ENCODE peak calls at places on chromosomes 11 and 22, in eight cellular contexts. E is mesenchymal stem cell; K is lower lobe of right lung; Q is CD4-positive, alpha-beta memory T cell; Z is upper lobe of right lung; W is Peyer's patch; S is CD8-positive, alpha-beta memory T cell; B is cardiac muscle cell. F is an unnamed sample.

GRCh38 chr11:119168471-119169271 is at the start of gene NLRX1:
- DNase-seq in E (peak; percentile 83), K (peak; percentile 92), Q (peak; percentile 83), Z (peak; percentile 93), W (peak; percentile 89), S (peak; percentile 79), B (peak; percentile 79), F (peak; percentile 88)

GRCh38 chr11:1877211-1878133 is 14.2 kb downstream of the PRR33 start:
- DNase-seq in E (peak; percentile 44), K (peak; percentile 47), Q (peak; percentile 27), Z (peak; percentile 65), W (peak; percentile 57), S (no peak), B (no peak), F (peak; percentile 45)

GRCh38 chr11:130523166-130523565 is 74.7 kb downstream of the ADAMTS15 start:
- DNase-seq in E (no peak), K (no peak), Q (no peak), Z (no peak), W (no peak), S (no peak), B (no peak), F (no peak)

GRCh38 chr22:26648011-26648497 is 9.3 kb upstream of the MIAT start:
- DNase-seq in E (no peak), K (no peak), Q (peak; percentile 63), Z (no peak), W (no peak), S (peak; percentile 44), B (no peak), F (no peak)

GRCh38 chr22:42615092-42615859 is 593 bp upstream of the POLDIP3 start:
- DNase-seq in E (peak; percentile 100), K (peak; percentile 85), Q (peak; percentile 94), Z (peak; percentile 87), W (peak; percentile 80), S (peak; percentile 90), B (peak; percentile 95), F (peak; percentile 92)

GRCh38 chr11:38547464-38547863 is 1949.4 kb upstream of the RAG2 start:
- DNase-seq in E (peak; percentile 4), K (no peak), Q (no peak), Z (no peak), W (no peak), S (no peak), B (no peak), F (no peak)

GRCh38 chr11:73950869-73951710 is at the start of gene DNAJB13:
- DNase-seq in E (peak; percentile 73), K (peak; percentile 64), Q (no peak), Z (no peak), W (no peak), S (no peak), B (peak; percentile 74), F (no peak)

GRCh38 chr22:39900306-39901227 is at the start of gene GRAP2:
- DNase-seq in E (no peak), K (no peak), Q (peak; percentile 91), Z (no peak), W (no peak), S (peak; percentile 88), B (no peak), F (no peak)

GRCh38 chr11:61488651-61489291 is 19.8 kb upstream of the LRRC10B start:
- DNase-seq in E (peak; percentile 40), K (no peak), Q (no peak), Z (no peak), W (peak; percentile 65), S (no peak), B (peak; percentile 42), F (peak; percentile 93)

GRCh38 chr22:27993201-27993635 is 74.2 kb upstream of the PITPNB start:
- DNase-seq in E (no peak), K (peak; percentile 32), Q (no peak), Z (peak; percentile 58), W (peak; percentile 45), S (no peak), B (no peak), F (no peak)

GRCh38 chr11:102347526-102348331 is 715 bp downstream of the BIRC2 start:
- DNase-seq in E (peak; percentile 65), K (no peak), Q (peak; percentile 58), Z (no peak), W (no peak), S (peak; percentile 43), B (peak; percentile 19), F (peak; percentile 76)

GRCh38 chr11:109734602-109735001 is 312.6 kb downstream of the C11orf87 start:
- DNase-seq in E (peak; percentile 32), K (no peak), Q (no peak), Z (no peak), W (no peak), S (no peak), B (no peak), F (no peak)

GRCh38 chr11:118175600-118176399 is 639 bp downstream of the SCN2B start:
- DNase-seq in E (no peak), K (no peak), Q (no peak), Z (no peak), W (no peak), S (no peak), B (no peak), F (no peak)

GRCh38 chr11:12735262-12735661 is 61.0 kb downstream of the TEAD1 start:
- DNase-seq in E (no peak), K (no peak), Q (no peak), Z (no peak), W (no peak), S (no peak), B (no peak), F (no peak)

GRCh38 chr11:44388828-44389645 is 79.1 kb upstream of the ALX4 start:
- DNase-seq in E (no peak), K (no peak), Q (no peak), Z (peak; percentile 18), W (no peak), S (no peak), B (no peak), F (no peak)

GRCh38 chr22:37619991-37620390 is 11.4 kb downstream of the GGA1 start:
- DNase-seq in E (no peak), K (no peak), Q (peak; percentile 22), Z (no peak), W (no peak), S (no peak), B (no peak), F (no peak)

GRCh38 chr11:74015919-74016684 is 7.2 kb upstream of the UCP3 start:
- DNase-seq in E (no peak), K (no peak), Q (no peak), Z (no peak), W (peak; percentile 22), S (no peak), B (no peak), F (no peak)

GRCh38 chr11:86449993-86450629 is 75.4 kb downstream of the CCDC81 start:
- DNase-seq in E (no peak), K (no peak), Q (no peak), Z (no peak), W (no peak), S (no peak), B (no peak), F (no peak)

GRCh38 chr11:130427049-130427388 is 1.4 kb downstream of the ADAMTS8 start:
- DNase-seq in E (no peak), K (no peak), Q (no peak), Z (no peak), W (no peak), S (no peak), B (no peak), F (no peak)

GRCh38 chr22:26587991-26588613 is 1.8 kb downstream of the TPST2 start:
- DNase-seq in E (no peak), K (no peak), Q (no peak), Z (no peak), W (no peak), S (no peak), B (no peak), F (no peak)

GRCh38 chr11:61834278-61835004 is 6.3 kb downstream of the FADS2 start:
- DNase-seq in E (peak; percentile 93), K (no peak), Q (peak; percentile 49), Z (no peak), W (no peak), S (no peak), B (peak; percentile 13), F (peak; percentile 36)

GRCh38 chr11:63670077-63670737 is 969 bp downstream of the ATL3 start:
- DNase-seq in E (peak; percentile 68), K (no peak), Q (no peak), Z (no peak), W (no peak), S (no peak), B (no peak), F (no peak)

GRCh38 chr22:23236440-23237139 is 56.3 kb downstream of the BCR start:
- DNase-seq in E (no peak), K (no peak), Q (no peak), Z (no peak), W (no peak), S (no peak), B (no peak), F (no peak)

GRCh38 chr11:92057849-92058442 is 166.7 kb upstream of the FAT3 start:
- DNase-seq in E (no peak), K (no peak), Q (no peak), Z (no peak), W (no peak), S (no peak), B (no peak), F (no peak)
- H3K9me3 ChIP-seq in E (peaks cover 3% of the 10 kb centered on the region), K (no peaks in the 10 kb centered on the region), Q (no peaks in the 10 kb centered on the region), Z (no peaks in the 10 kb centered on the region), W (no peaks in the 10 kb centered on the region), S (no peaks in the 10 kb centered on the region), B (no peaks in the 10 kb centered on the region), F (no peaks in the 10 kb centered on the region)

GRCh38 chr11:129013737-129014475 is 71.2 kb upstream of the TP53AIP1 start:
- DNase-seq in E (no peak), K (no peak), Q (no peak), Z (no peak), W (no peak), S (no peak), B (no peak), F (peak; percentile 63)
- H3K27ac ChIP-seq in E (no peak overlapping the region), K (no peak overlapping the region), Q (no peak overlapping the region), Z (no peak overlapping the region), W (peak overlapping the region; percentile 47), S (no peak overlapping the region), B (no peak overlapping the region), F (peak overlapping the region; percentile 72)

GRCh38 chr11:134395002-134395401 is 17.0 kb downstream of the B3GAT1 start:
- DNase-seq in E (no peak), K (no peak), Q (no peak), Z (no peak), W (no peak), S (no peak), B (no peak), F (no peak)
- H3K9me3 ChIP-seq in E (no peaks in the 10 kb centered on the region), K (no peaks in the 10 kb centered on the region), Q (no peaks in the 10 kb centered on the region), Z (no peaks in the 10 kb centered on the region), W (no peaks in the 10 kb centered on the region), S (no peaks in the 10 kb centered on the region), B (no peaks in the 10 kb centered on the region), F (no peaks in the 10 kb centered on the region)

GRCh38 chr11:75538150-75538942 is 12.6 kb upstream of the GDPD5 start:
- DNase-seq in E (no peak), K (peak; percentile 12), Q (no peak), Z (no peak), W (no peak), S (no peak), B (no peak), F (no peak)

GRCh38 chr11:75536786-75537629 is 11.3 kb upstream of the GDPD5 start:
- DNase-seq in E (no peak), K (no peak), Q (no peak), Z (no peak), W (no peak), S (no peak), B (no peak), F (no peak)

GRCh38 chr11:75539459-75540022 is 13.8 kb upstream of the GDPD5 start:
- DNase-seq in E (no peak), K (peak; percentile 28), Q (no peak), Z (no peak), W (no peak), S (no peak), B (peak; percentile 71), F (no peak)

GRCh38 chr11:75535039-75535563 is 9.4 kb upstream of the GDPD5 start:
- DNase-seq in E (no peak), K (no peak), Q (no peak), Z (no peak), W (no peak), S (no peak), B (no peak), F (no peak)

GRCh38 chr11:75537740-75538139 is 12.0 kb upstream of the GDPD5 start:
- DNase-seq in E (no peak), K (no peak), Q (no peak), Z (no peak), W (no peak), S (no peak), B (no peak), F (no peak)
- H3K27ac ChIP-seq in E (no peak overlapping the region), K (no peak overlapping the region), Q (no peak overlapping the region), Z (no peak overlapping the region), W (no peak overlapping the region), S (no peak overlapping the region), B (no peak overlapping the region), F (no peak overlapping the region)